ENCODE peak calls at places on chromosomes 11 and 22, in ten cellular contexts. D is IMR-90, X is sigmoid colon, P is hepatocyte, I is SJSA1, V is ovary, W is esophagus squamous epithelium, E is heart left ventricle, Z is pancreas, Y is lower lobe of right lung. R is an unnamed sample. For H3K4me1, the result is how much of the 10 kb centered on the place peaks cover.

GRCh38 chr11:17610402-17610894 is 63.4 kb downstream of the OTOG start:
- DNase-seq in D (no peak), X (no peak), P (no peak), I (no peak), V (no peak), W (no peak), E (no peak), Z (no peak), Y (no peak), R (peak)

GRCh38 chr11:122754553-122755322 is 83.6 kb upstream of the CRTAM start:
- DNase-seq in D (no peak), X (peak), P (no peak), I (peak), V (no peak), W (no peak), E (no peak), Z (no peak), Y (no peak), R (no peak)

GRCh38 chr11:33411751-33412150 is 154.6 kb downstream of the HIPK3 start:
- DNase-seq in D (no peak), X (no peak), P (no peak), I (no peak), V (no peak), W (no peak), E (no peak), Z (no peak), Y (no peak), R (no peak)

GRCh38 chr11:130873766-130874165 is 42.5 kb downstream of the SNX19 start:
- DNase-seq in D (peak), X (no peak), P (no peak), I (peak), V (no peak), W (no peak), E (no peak), Z (no peak), Y (no peak), R (no peak)

GRCh38 chr22:48802576-48802975 is 1025.1 kb downstream of the BRD1 start:
- DNase-seq in D (no peak), X (no peak), P (no peak), I (no peak), V (no peak), W (no peak), E (no peak), Z (no peak), Y (no peak), R (no peak)

GRCh38 chr11:102269927-102270326 is 47.4 kb upstream of the BIRC3 start:
- DNase-seq in D (peak), X (no peak), P (no peak), I (no peak), V (no peak), W (no peak), E (no peak), Z (no peak), Y (no peak), R (no peak)

GRCh38 chr22:40560551-40560950 is 76.0 kb downstream of the MRTFA start:
- DNase-seq in D (peak), X (no peak), P (no peak), I (no peak), V (no peak), W (no peak), E (no peak), Z (no peak), Y (no peak), R (no peak)

GRCh38 chr11:66106786-66107599 is 36.9 kb downstream of the PACS1 start:
- DNase-seq in D (no peak), X (no peak), P (no peak), I (no peak), V (no peak), W (no peak), E (no peak), Z (no peak), Y (no peak), R (no peak)

GRCh38 chr11:72722050-72722748 is 30.0 kb downstream of the ARAP1 start:
- DNase-seq in D (peak), X (peak), P (peak), I (peak), V (peak), W (peak), E (peak), Z (peak), Y (peak), R (peak)

GRCh38 chr11:65301491-65302329 is 13.0 kb upstream of the CDC42EP2 start:
- DNase-seq in D (peak), X (peak), P (peak), I (no peak), V (peak), W (no peak), E (peak), Z (no peak), Y (peak), R (no peak)

DNA sequence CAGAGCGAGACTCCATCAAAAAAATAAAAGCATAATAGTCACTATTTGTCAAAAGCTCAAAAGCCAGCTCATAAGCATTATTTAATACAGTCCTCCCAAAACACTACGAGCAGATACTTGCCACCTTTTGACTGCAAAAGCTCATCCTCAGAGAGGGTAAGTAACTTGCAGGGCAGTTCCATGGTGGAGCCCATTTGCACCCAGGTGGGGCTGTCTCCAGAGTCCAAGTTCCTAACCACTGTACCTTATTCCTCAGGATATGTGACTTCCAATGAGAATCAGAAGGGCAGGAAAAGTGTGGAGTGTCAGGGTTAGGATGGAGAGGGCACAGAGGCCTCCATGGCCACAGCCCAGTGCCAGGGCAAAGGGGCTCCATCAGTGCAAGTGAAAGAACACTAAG is 28.6 kb upstream of the POU2AF1 start:
- DNase-seq in D (no peak), X (no peak), P (no peak), I (no peak), V (no peak), W (no peak), E (no peak), Z (no peak), Y (no peak), R (no peak)
- H3K4me1 ChIP-seq in D (under half), X (under half), P (under half), I (under half), V (under half), W (under half), E (under half), Z (under half), Y (under half), R (under half)

DNA sequence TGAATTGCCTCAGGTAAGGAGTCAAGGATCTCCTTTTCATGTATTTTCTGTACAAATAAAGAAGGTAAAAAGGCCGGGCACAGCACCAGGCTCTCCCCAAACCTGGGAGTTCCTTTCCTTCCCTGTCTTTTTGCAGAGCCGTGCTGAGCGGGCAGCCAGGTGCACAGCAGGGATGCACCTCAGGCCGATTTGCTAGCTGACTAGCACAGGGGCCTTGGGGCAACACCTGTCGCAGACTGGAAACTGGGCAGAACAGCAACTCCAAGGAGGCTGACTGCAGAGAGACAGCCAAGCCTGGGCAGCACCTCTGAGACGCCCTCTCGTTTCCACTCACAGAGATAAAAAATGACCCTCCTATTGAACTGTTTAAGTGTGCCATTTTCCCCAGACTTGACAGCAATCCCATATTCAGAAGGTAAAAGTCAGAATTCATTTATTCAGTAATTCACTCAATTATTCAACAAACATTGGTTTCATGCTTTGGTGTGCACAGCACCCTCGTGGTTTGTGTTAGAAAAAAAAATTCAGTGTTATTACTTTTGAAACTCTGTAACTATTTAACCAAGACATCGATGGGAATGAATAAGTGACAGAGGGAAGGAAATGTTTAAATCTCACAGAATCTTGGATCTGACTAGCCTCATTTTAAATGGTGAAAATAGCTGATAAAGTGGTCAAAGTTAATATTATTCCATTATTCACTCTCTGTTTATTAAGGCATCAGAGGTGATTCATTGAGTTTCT is 120.9 kb downstream of the GALNT18 start:
- DNase-seq in D (no peak), X (no peak), P (no peak), I (no peak), V (no peak), W (no peak), E (no peak), Z (no peak), Y (no peak), R (no peak)
- H3K4me3 ChIP-seq in D (no peak), X (no peak), P (no peak), I (no peak), V (no peak), W (no peak), E (no peak), Z (no peak), Y (no peak), R (no peak)

DNA sequence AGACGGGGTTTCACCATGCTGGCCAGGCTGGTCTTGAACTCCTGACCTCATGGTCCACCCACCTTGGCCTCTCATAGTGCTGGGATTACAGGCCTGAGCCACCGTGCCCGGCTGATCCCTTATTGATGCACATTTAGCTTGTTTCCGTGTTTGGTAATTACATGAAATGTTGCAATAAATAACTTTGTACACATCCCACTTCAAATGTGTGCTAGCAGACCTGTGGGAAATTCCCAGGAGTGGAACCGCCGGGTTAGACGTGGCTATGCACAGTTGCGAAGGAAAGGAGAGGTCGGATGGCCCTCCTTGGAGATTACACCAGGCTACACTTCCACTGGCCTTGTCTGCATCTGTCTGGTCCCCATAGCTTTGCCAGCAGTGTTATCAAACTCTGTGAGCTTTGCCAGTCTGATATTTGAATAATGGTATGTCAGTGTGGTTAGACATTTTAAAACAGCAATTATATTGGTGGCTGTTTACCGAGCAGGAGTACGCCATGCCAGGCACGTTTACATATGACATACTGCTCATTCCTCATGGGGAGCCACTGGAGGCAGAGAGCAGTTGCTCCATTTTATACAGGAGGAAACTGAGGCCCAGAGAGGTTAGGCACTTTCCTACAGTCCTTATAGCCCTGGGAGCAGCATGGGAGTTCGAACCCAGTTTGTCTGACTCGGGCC is 27.2 kb upstream of the SYT7 start:
- DNase-seq in D (no peak), X (no peak), P (no peak), I (no peak), V (no peak), W (no peak), E (no peak), Z (no peak), Y (no peak), R (no peak)
- H3K27ac ChIP-seq in D (no peak), X (no peak), P (peak), I (no peak), V (no peak), W (no peak), E (no peak), Z (no peak), Y (no peak), R (no peak)

DNA sequence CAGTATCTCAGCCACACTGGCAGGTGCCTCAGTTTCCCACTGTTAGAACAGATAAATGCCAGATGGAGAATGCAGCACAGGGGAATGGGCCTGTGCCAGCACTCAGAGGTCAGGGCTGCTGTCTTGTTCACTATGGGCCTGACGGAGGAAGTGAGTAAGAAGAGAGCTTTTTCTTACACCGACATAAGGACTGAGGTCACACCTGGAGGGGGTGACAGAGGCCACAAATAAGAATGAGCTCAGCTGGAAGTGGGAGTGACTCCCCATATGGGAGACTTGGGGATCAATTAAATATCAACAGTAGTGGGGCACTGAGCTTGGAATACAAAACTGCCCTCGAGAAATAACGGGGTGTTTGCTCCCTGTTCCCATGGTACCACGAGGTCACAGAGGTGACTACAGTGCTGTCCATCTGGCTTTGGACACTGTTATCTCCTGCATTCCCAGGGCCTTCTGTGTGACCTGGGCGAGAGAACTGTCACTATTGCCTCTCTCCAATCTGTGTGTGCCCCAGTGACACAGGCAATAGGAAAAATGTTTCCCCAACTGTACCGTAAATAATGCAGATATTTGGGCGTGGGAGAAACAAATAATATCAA is 94.1 kb upstream of the NNMT start:
- DNase-seq in D (no peak), X (no peak), P (no peak), I (no peak), V (no peak), W (no peak), E (no peak), Z (no peak), Y (no peak), R (no peak)
- H3K4me1 ChIP-seq in D (under half), X (half or more), P (under half), I (under half), V (under half), W (under half), E (half or more), Z (under half), Y (under half), R (under half)

DNA sequence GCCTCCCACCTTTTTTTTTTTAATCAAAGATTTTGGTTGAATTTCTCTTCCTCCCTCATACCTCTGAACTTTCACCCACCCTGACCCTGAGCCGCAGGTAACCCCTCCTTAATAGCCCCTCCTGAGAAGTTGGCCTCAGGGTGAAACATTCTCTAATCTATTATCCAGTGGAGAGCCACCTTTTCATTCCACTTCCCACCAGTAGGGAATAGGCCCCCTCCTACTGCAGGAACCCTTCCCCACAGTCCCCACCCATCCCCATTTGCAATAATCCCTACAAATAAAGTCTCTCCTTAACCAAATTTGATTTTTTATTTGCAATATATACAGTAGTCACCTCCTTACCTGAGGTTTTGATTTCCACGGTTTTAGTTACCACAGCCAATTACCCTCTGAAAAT is 2.1 kb upstream of the SLC35F2 start:
- DNase-seq in D (no peak), X (peak), P (no peak), I (no peak), V (no peak), W (no peak), E (no peak), Z (no peak), Y (no peak), R (no peak)
- H3K4me3 ChIP-seq in D (no peak), X (no peak), P (no peak), I (no peak), V (no peak), W (no peak), E (no peak), Z (no peak), Y (no peak), R (no peak)

GRCh38 chr11:119418759-119419158 is 4.2 kb downstream of the THY1 start:
- DNase-seq in D (no peak), X (peak), P (no peak), I (no peak), V (no peak), W (no peak), E (no peak), Z (no peak), Y (no peak), R (no peak)
- H3K27ac ChIP-seq in D (peak), X (no peak), P (no peak), I (no peak), V (no peak), W (no peak), E (no peak), Z (no peak), Y (no peak), R (no peak)

DNA sequence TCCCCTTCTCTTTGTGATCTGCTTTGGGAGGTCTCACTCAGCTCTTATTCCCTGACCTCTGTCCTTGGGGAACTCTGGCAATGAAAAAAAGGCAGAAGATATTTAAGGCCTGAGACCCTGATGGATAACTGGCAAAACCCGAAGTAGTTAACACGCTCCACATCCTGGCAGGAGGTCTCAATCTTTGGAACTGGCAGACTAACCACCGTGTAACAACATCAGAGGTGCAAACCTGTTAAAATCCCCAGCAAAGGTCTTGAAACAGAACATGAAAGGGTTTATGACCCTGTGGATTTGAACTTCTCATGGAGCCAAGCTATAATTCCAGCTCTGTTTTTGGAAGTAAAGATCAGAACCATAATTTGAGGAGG is 160.3 kb downstream of the DBX1 start:
- DNase-seq in D (no peak), X (no peak), P (no peak), I (no peak), V (no peak), W (no peak), E (no peak), Z (no peak), Y (no peak), R (no peak)
- H3K4me1 ChIP-seq in D (under half), X (under half), P (half or more), I (under half), V (under half), W (under half), E (half or more), Z (under half), Y (under half), R (under half)

GRCh38 chr11:70711911-70712185 is 313.5 kb downstream of the CTTN start:
- DNase-seq in D (no peak), X (no peak), P (no peak), I (no peak), V (no peak), W (no peak), E (no peak), Z (no peak), Y (peak), R (no peak)
- H3K4me3 ChIP-seq in D (no peak), X (no peak), P (no peak), I (no peak), V (no peak), W (no peak), E (no peak), Z (no peak), Y (no peak), R (no peak)

GRCh38 chr11:134532176-134532920 is 120.3 kb upstream of the B3GAT1 start:
- DNase-seq in D (no peak), X (peak), P (no peak), I (no peak), V (no peak), W (no peak), E (peak), Z (no peak), Y (peak), R (no peak)
- H3K27ac ChIP-seq in D (no peak), X (no peak), P (no peak), I (no peak), V (no peak), W (no peak), E (no peak), Z (no peak), Y (no peak), R (no peak)

GRCh38 chr22:49958462-49958921 is 2.1 kb upstream of the PIM3 start:
- DNase-seq in D (no peak), X (peak), P (no peak), I (no peak), V (no peak), W (no peak), E (no peak), Z (no peak), Y (no peak), R (no peak)

GRCh38 chr22:49960159-49960966 is at the start of gene PIM3:
- DNase-seq in D (peak), X (peak), P (peak), I (peak), V (peak), W (peak), E (peak), Z (peak), Y (peak), R (peak)

GRCh38 chr22:49957826-49958461 is 2.6 kb upstream of the PIM3 start:
- DNase-seq in D (no peak), X (peak), P (no peak), I (no peak), V (no peak), W (no peak), E (no peak), Z (peak), Y (peak), R (peak)

GRCh38 chr22:49959782-49960158 is 802 bp upstream of the PIM3 start:
- DNase-seq in D (no peak), X (peak), P (no peak), I (no peak), V (peak), W (no peak), E (no peak), Z (peak), Y (no peak), R (no peak)

DNA sequence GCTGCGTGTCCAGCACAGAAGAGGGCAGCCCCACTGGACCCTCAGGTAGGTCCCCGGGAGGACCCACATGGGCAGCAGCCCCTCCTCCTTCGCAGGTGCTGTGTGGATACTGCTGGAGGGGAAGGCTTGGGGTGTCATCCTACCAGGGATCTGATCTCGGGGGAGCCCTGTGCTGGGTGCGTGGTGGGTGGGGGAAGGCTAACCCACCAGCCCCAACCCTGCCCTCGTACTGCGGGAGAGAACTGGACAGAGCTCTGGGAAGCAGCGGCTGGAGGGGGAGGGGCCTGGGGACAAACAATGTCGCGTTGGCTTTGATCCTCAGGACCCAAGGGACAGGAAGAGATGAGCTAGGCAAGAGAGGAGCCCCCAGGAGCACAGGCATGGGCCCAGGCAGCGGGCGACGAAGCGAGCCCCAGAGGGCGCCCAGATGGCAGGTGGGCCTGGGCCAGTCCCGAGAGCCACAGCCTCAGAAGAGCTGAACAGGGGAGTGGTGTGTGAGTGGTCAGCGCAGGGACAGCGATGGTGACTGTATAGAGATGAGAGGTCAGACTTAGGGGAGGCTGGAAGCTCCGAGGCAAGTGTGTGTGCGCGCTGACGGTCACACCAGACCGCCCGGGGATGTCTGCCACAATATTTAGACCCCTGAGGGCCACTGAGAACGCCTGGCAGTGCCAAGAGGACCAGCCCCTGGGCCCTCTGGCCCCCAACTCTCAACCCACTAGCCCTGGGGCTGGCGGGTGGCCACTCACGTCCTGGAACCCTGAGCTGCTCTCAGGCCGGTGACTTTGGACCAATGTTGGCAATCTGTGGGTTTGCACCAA is 1.4 kb upstream of the PIM3 start:
- DNase-seq in D (no peak), X (peak), P (no peak), I (no peak), V (no peak), W (no peak), E (peak), Z (peak), Y (peak), R (peak)
- H3K4me1 ChIP-seq in D (under half), X (under half), P (under half), I (under half), V (under half), W (under half), E (half or more), Z (under half), Y (half or more), R (under half)